ENCODE peak calls at places on chromosomes 4 and X, in nine cellular contexts. C is HTR-8/SVneo; G is hippocampal formation; P is activated CD8-positive, alpha-beta T cell treated with anti-CD3 and anti-CD28 coated beads, Interleukin-2, amount 10 ng/mL, durations not matched to agents 7 days and 5 days; F is SK-MEL-5; I is activated CD8-positive, alpha-beta memory T cell treated with anti-CD3 and anti-CD28 coated beads for 48 hours; N is germinal center; R is B cell; J is NCI-H460. X is an unnamed sample.

GRCh38 chrX:103913356-103914020 is 48.9 kb upstream of the TMSB15B start:
- DNase-seq in C (no peak), G (no peak), P (no peak), F (no peak), I (no peak), N (no peak), R (no peak), J (no peak), X (no peak)

GRCh38 chr4:175054980-175055379 is 136.8 kb downstream of the ADAM29 start:
- DNase-seq in C (no peak), G (no peak), P (no peak), F (peak), I (no peak), N (no peak), R (no peak), J (no peak), X (no peak)

GRCh38 chr4:166277406-166277805 is 404.4 kb downstream of the TLL1 start:
- DNase-seq in C (peak), G (no peak), P (no peak), F (no peak), I (no peak), N (no peak), R (no peak), J (no peak), X (no peak)

GRCh38 chr4:22179124-22179874 is 230.7 kb upstream of the KCNIP4 start:
- DNase-seq in C (peak), G (no peak), P (no peak), F (no peak), I (no peak), N (no peak), R (no peak), J (no peak), X (peak)

GRCh38 chrX:17944833-17945497 is 83.9 kb upstream of the RAI2 start:
- DNase-seq in C (no peak), G (no peak), P (peak), F (peak), I (no peak), N (peak), R (no peak), J (peak), X (no peak)

GRCh38 chrX:106874075-106874474 is 29.1 kb downstream of the RIPPLY1 start:
- DNase-seq in C (no peak), G (no peak), P (no peak), F (peak), I (no peak), N (peak), R (peak), J (peak), X (no peak)

GRCh38 chrX:106341823-106342222 is 173.7 kb downstream of the PWWP3B start:
- DNase-seq in C (no peak), G (no peak), P (no peak), F (no peak), I (no peak), N (no peak), R (no peak), J (no peak), X (no peak)

GRCh38 chr4:87521757-87522374 is 7.3 kb downstream of the SPARCL1 start:
- DNase-seq in C (no peak), G (no peak), P (no peak), F (no peak), I (no peak), N (no peak), R (no peak), J (peak), X (no peak)

GRCh38 chr4:103915224-103915869 is 195.6 kb upstream of the TACR3 start:
- DNase-seq in C (peak), G (no peak), P (no peak), F (peak), I (no peak), N (no peak), R (no peak), J (peak), X (no peak)

GRCh38 chr4:147019061-147019460 is 73.4 kb upstream of the TTC29 start:
- DNase-seq in C (peak), G (peak), P (peak), F (peak), I (peak), N (peak), R (peak), J (peak), X (peak)

GRCh38 chr4:82851902-82852750 is 38.8 kb downstream of the SEC31A start:
- DNase-seq in C (peak), G (no peak), P (peak), F (peak), I (no peak), N (no peak), R (no peak), J (peak), X (no peak)

GRCh38 chr4:20126906-20127305 is 124.8 kb upstream of the SLIT2 start:
- DNase-seq in C (no peak), G (no peak), P (no peak), F (no peak), I (no peak), N (no peak), R (no peak), J (no peak), X (no peak)

GRCh38 chr4:182925298-182925738 is 8.1 kb upstream of the DCTD start:
- DNase-seq in C (peak), G (peak), P (peak), F (peak), I (no peak), N (peak), R (peak), J (peak), X (peak)

X was measured in occipital lobe.